ENCODE peak calls at places on chromosomes 5 and 9, in seven cellular contexts. W is activated T-cell treated with anti-CD3 and anti-CD28 coated beads for 4 hours; A is KG1; K is IMR-90; F is SW 1271; O is mammary epithelial cell; T is stimulated activated CD4-positive, alpha-beta T cell treated with anti-CD3 and anti-CD28 coated beads, Interleukin-1b, Interleukin-23, amount 100 ng/mL, for 4 hours. D is an unnamed sample.

GRCh38 chr9:129557192-129558036 is 63.5 kb downstream of the C9orf50 start:
- DNase-seq in W (no peak), A (no peak), K (peak), F (no peak), O (no peak), T (no peak), D (peak)

GRCh38 chr9:87310827-87311564 is 186.7 kb upstream of the DAPK1 start:
- DNase-seq in W (no peak), A (no peak), K (no peak), F (no peak), O (peak), T (no peak), D (peak)

GRCh38 chr5:73417307-73418035 is 31.1 kb downstream of the FOXD1 start:
- DNase-seq in W (no peak), A (no peak), K (peak), F (no peak), O (no peak), T (no peak), D (peak)

GRCh38 chr5:179549973-179550510 is 312 bp upstream of the RUFY1 start:
- DNase-seq in W (peak), A (peak), K (no peak), F (no peak), O (no peak), T (no peak), D (no peak)

GRCh38 chr5:125326114-125326513 is 579.7 kb upstream of the ZNF608 start:
- DNase-seq in W (no peak), A (no peak), K (peak), F (no peak), O (peak), T (no peak), D (peak)

GRCh38 chr5:139271201-139272027 is 22.1 kb upstream of the MATR3 start:
- DNase-seq in W (no peak), A (no peak), K (peak), F (no peak), O (peak), T (no peak), D (peak)

GRCh38 chr5:111914957-111915356 is 158.0 kb upstream of the NREP start:
- DNase-seq in W (no peak), A (no peak), K (no peak), F (no peak), O (no peak), T (no peak), D (no peak)

GRCh38 chr5:135551593-135552447 is 16.1 kb upstream of the NEUROG1 start:
- DNase-seq in W (peak), A (no peak), K (peak), F (peak), O (peak), T (peak), D (peak)

GRCh38 chr9:93464876-93465275 is 11.5 kb upstream of the FAM120AOS start:
- DNase-seq in W (no peak), A (no peak), K (no peak), F (no peak), O (no peak), T (no peak), D (no peak)

GRCh38 chr9:98150726-98151125 is 31.7 kb upstream of the TRIM14 start:
- DNase-seq in W (no peak), A (no peak), K (no peak), F (no peak), O (no peak), T (no peak), D (no peak)

GRCh38 chr5:68419637-68420452 is 204.3 kb downstream of the PIK3R1 start:
- DNase-seq in W (no peak), A (no peak), K (no peak), F (no peak), O (no peak), T (no peak), D (peak)

GRCh38 chr5:91464886-91465646 is 81.9 kb upstream of the ARRDC3 start:
- DNase-seq in W (no peak), A (no peak), K (no peak), F (no peak), O (no peak), T (no peak), D (no peak)

D was measured in amniotic epithelial cell.